ENCODE peak calls at places on chromosome 14, in six cellular contexts. F is stimulated activated CD4-positive, alpha-beta T cell treated with anti-CD3 and anti-CD28 coated beads, Interleukin-4, amount 100 ng/mL, for 4 hours; Q is ELF-1; Y is activated T-cell treated with anti-CD3 and anti-CD28 coated beads, Interleukin-2, amount 50 U/mL, for 4 hours; J is T-helper 17 cell; V is stimulated activated CD8-positive, alpha-beta memory T cell treated with anti-CD3 and anti-CD28 coated beads, Interleukin-7, amount 100 ng/mL, for 4 hours. O is an unnamed sample.

GRCh38 chr14:88417594-88417993 is 32.1 kb downstream of the SPATA7 start:
- DNase-seq in F (no peak), Q (no peak), Y (no peak), J (no peak), V (no peak), O (no peak)

GRCh38 chr14:105247715-105248367 is 492 bp upstream of the BTBD6 start:
- DNase-seq in F (no peak), Q (peak), Y (no peak), J (no peak), V (no peak), O (no peak)

GRCh38 chr14:35934499-35934898 is 108.4 kb downstream of the BRMS1L start:
- DNase-seq in F (no peak), Q (no peak), Y (no peak), J (no peak), V (no peak), O (no peak)

GRCh38 chr14:105061428-105062047 is 3.7 kb downstream of the GPR132 start:
- DNase-seq in F (peak), Q (no peak), Y (peak), J (peak), V (peak), O (no peak)

GRCh38 chr14:85471744-85472143 is 58.2 kb upstream of the FLRT2 start:
- DNase-seq in F (no peak), Q (peak), Y (no peak), J (no peak), V (no peak), O (no peak)

GRCh38 chr14:34484726-34485125 is 22.7 kb upstream of the SPTSSA start:
- DNase-seq in F (no peak), Q (no peak), Y (no peak), J (no peak), V (no peak), O (no peak)

GRCh38 chr14:92638266-92638665 is 110.2 kb downstream of the LGMN start:
- DNase-seq in F (no peak), Q (no peak), Y (no peak), J (no peak), V (no peak), O (no peak)

GRCh38 chr14:102505775-102506598 is 3.6 kb downstream of the ANKRD9 start:
- DNase-seq in F (no peak), Q (no peak), Y (no peak), J (no peak), V (no peak), O (no peak)

GRCh38 chr14:71594828-71595227 is 337.4 kb upstream of the RGS6 start:
- DNase-seq in F (no peak), Q (no peak), Y (no peak), J (no peak), V (no peak), O (no peak)

GRCh38 chr14:63564318-63564717 is 21.1 kb upstream of the PPP2R5E start:
- DNase-seq in F (no peak), Q (peak), Y (no peak), J (no peak), V (no peak), O (no peak)

GRCh38 chr14:103045387-103045869 is 11.9 kb downstream of the CDC42BPB start:
- DNase-seq in F (no peak), Q (no peak), Y (no peak), J (no peak), V (no peak), O (no peak)

GRCh38 chr14:51573607-51574006 is 78.1 kb upstream of the FRMD6 start:
- DNase-seq in F (no peak), Q (no peak), Y (no peak), J (no peak), V (no peak), O (no peak)

GRCh38 chr14:35337557-35338255 is 45.5 kb downstream of the PSMA6 start:
- DNase-seq in F (no peak), Q (peak), Y (no peak), J (no peak), V (no peak), O (no peak)

GRCh38 chr14:76257111-76257803 is 105.5 kb downstream of the GPATCH2L start:
- DNase-seq in F (no peak), Q (no peak), Y (no peak), J (no peak), V (no peak), O (no peak)

GRCh38 chr14:106318700-106319099 is 792.3 kb downstream of the TMEM121 start:
- DNase-seq in F (peak), Q (no peak), Y (peak), J (no peak), V (no peak), O (peak)

GRCh38 chr14:59438148-59438766 is 26.9 kb downstream of the GPR135 start:
- DNase-seq in F (no peak), Q (no peak), Y (no peak), J (no peak), V (no peak), O (no peak)

GRCh38 chr14:105473677-105474477 is 744 bp upstream of the CRIP2 start:
- DNase-seq in F (peak), Q (peak), Y (peak), J (peak), V (peak), O (no peak)

GRCh38 chr14:51202914-51203665 is 37.0 kb upstream of the TMX1 start:
- DNase-seq in F (no peak), Q (no peak), Y (no peak), J (no peak), V (no peak), O (no peak)

GRCh38 chr14:106508216-106508615 is 981.8 kb downstream of the TMEM121 start:
- DNase-seq in F (no peak), Q (no peak), Y (no peak), J (no peak), V (no peak), O (no peak)

GRCh38 chr14:21526672-21527319 is 650 bp upstream of the SALL2 start:
- DNase-seq in F (no peak), Q (peak), Y (no peak), J (no peak), V (no peak), O (no peak)

GRCh38 chr14:99575043-99576023 is 28.7 kb downstream of the CCDC85C start:
- DNase-seq in F (no peak), Q (peak), Y (no peak), J (no peak), V (no peak), O (no peak)

GRCh38 chr14:79318371-79318770 is 892.9 kb downstream of the DIO2 start:
- DNase-seq in F (no peak), Q (no peak), Y (no peak), J (no peak), V (no peak), O (no peak)

GRCh38 chr14:25833341-25834121 is 764.3 kb downstream of the NOVA1 start:
- DNase-seq in F (no peak), Q (peak), Y (no peak), J (no peak), V (no peak), O (no peak)

GRCh38 chr14:28613526-28613925 is 153.1 kb upstream of the FOXG1 start:
- DNase-seq in F (no peak), Q (no peak), Y (no peak), J (no peak), V (no peak), O (no peak)

GRCh38 chr14:66709292-66709691 is 201.3 kb downstream of the GPHN start:
- DNase-seq in F (no peak), Q (no peak), Y (no peak), J (no peak), V (no peak), O (no peak)

GRCh38 chr14:72471346-72471745 is 422.6 kb downstream of the DPF3 start:
- DNase-seq in F (no peak), Q (no peak), Y (no peak), J (no peak), V (no peak), O (no peak)

GRCh38 chr14:45112886-45113772 is 21.2 kb downstream of the FKBP3 start:
- DNase-seq in F (no peak), Q (no peak), Y (no peak), J (no peak), V (no peak), O (no peak)

GRCh38 chr14:99345472-99345871 is 73.5 kb upstream of the BCL11B start:
- DNase-seq in F (no peak), Q (no peak), Y (no peak), J (no peak), V (no peak), O (no peak)

O was measured in NK-92 treated with Interleukin-12 subunit alpha and Interleukin-12 subunit beta, amount 100 ng/mL, for 24 hours.